ENCODE peak calls at places on chromosomes 1 and 21, in ten cellular contexts. F, U, H, N, Z, L, B, E, T and A are unnamed samples.

GRCh38 chr1:119594386-119594785 is 53.7 kb downstream of the ZNF697 start:
- DNase-seq in T (no peak), U (no peak), L (no peak), E (no peak), Z (no peak), N (no peak), B (no peak), F (no peak), H (no peak), A (no peak)

GRCh38 chr1:24102966-24103365 is 9.0 kb downstream of the MYOM3 start:
- DNase-seq in U (no peak), E (no peak), N (no peak), B (no peak), H (no peak), L (no peak), F (peak), T (no peak), Z (no peak), A (no peak)

GRCh38 chr1:98086796-98087195 is 166.0 kb upstream of the DPYD start:
- DNase-seq in N (no peak), F (no peak), B (no peak), T (no peak), H (no peak), L (peak), E (no peak), Z (no peak), U (no peak), A (no peak)

GRCh38 chr1:110559157-110559556 is 40.2 kb upstream of the KCNA10 start:
- DNase-seq in B (no peak), U (no peak), E (no peak), Z (no peak), F (no peak), H (no peak), L (no peak), T (no peak), N (no peak), A (no peak)

GRCh38 chr1:243230914-243231313 is 24.2 kb downstream of the CEP170 start:
- DNase-seq in N (no peak), H (no peak), F (no peak), E (no peak), B (no peak), T (no peak), L (no peak), Z (no peak), U (peak), A (no peak)

GRCh38 chr1:58780586-58781452 is 3.0 kb downstream of the JUN start:
- DNase-seq in H (no peak), E (peak), L (no peak), B (no peak), T (peak), U (no peak), F (no peak), N (no peak), Z (no peak), A (no peak)

GRCh38 chr1:87956072-87956471 is 627.4 kb downstream of the LMO4 start:
- DNase-seq in Z (no peak), N (no peak), B (no peak), U (no peak), L (peak), H (no peak), T (no peak), F (no peak), E (no peak), A (no peak)

GRCh38 chr1:15038232-15039016 is 115.1 kb upstream of the TMEM51 start:
- DNase-seq in H (no peak), Z (no peak), N (no peak), F (no peak), B (no peak), E (no peak), T (no peak), U (peak), L (peak), A (no peak)

GRCh38 chr1:98388431-98388830 is 273.1 kb upstream of the SNX7 start:
- DNase-seq in Z (no peak), L (no peak), B (no peak), H (peak), F (no peak), U (no peak), T (no peak), E (no peak), N (no peak), A (no peak)

GRCh38 chr21:41196990-41197389 is 29.0 kb downstream of the BACE2 start:
- DNase-seq in U (no peak), T (no peak), H (no peak), B (no peak), N (no peak), L (no peak), F (no peak), E (no peak), Z (no peak), A (no peak)

GRCh38 chr1:53325326-53326087 is 2.4 kb downstream of the LRP8 start:
- DNase-seq in H (no peak), F (no peak), T (no peak), N (no peak), L (no peak), B (no peak), Z (peak), U (no peak), E (no peak), A (no peak)
- TF ChIP-seq POLR2A in H (no peak), F (no peak), T (no peak), N (peak), L (no peak), B (no peak), Z (no peak), U (no peak), E (no peak), A (no peak)

DNA sequence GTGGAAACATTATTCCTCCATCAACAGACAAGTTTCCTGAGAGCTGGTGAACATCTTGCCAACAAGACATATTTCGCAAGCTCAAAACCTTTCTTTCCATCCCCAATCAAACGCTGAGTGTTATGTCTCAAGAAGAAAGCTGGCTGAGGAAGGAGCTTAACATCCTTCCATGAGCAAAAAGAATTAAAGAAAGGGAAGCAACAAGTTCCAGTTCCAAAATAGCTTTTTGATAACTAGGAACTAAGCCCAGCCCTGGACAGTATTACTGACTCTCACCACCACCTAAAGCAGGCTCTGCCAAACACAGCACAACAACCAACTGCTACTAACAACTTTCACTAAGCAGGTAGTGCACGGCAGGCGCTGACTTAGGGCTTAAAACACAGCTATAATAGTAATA is 50.2 kb downstream of the CAPZB start:
- DNase-seq in F (no peak), U (no peak), Z (no peak), E (peak), H (no peak), B (no peak), N (no peak), L (no peak), T (no peak), A (no peak)
- TF ChIP-seq POLR2AphosphoS5 in F (peak), U (no peak), Z (peak), E (peak), H (no peak), B (no peak), N (no peak), L (no peak), T (peak), A (no peak)

DNA sequence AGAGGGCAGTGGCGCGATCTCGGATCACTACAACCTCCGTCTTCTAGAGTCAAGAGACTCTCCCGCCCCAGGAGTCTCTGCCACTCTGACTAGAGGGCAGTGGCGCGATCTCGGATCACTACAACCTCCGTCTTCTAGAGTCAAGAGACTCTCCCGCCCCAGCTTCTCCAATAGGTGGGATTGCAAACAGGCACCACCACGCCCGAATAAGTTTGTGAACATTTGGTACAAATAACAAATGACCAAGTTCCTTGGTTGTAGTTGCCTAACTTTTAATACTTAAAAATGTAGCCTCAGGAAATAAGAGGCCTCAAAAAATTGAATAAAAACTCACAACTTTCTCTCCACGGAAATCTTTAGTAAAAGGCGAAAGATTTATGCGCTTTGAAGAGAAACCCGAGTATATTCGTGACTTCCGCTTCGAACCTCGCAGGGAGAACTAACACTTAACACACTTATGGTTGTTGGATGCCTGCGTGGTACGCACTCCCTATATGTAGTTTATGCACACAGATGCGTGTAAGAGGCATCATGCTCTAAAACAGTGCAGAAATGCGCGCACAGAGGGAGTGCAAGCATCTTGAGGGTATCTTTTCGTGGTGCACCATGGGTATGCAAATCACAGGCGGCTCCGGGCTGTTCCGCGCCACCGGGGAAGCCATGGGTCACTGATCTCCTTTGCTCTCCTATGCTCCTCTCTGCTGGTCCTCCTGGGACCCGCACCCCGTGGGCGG is 11.4 kb downstream of the BTBD19 start:
- DNase-seq in F (peak), E (peak), Z (peak), B (peak), L (peak), U (peak), T (peak), H (peak), N (peak), A (peak)
- TF ChIP-seq POLR2A in F (peak), E (peak), Z (peak), B (peak), L (peak), U (peak), T (no peak), H (peak), N (peak), A (peak)

DNA sequence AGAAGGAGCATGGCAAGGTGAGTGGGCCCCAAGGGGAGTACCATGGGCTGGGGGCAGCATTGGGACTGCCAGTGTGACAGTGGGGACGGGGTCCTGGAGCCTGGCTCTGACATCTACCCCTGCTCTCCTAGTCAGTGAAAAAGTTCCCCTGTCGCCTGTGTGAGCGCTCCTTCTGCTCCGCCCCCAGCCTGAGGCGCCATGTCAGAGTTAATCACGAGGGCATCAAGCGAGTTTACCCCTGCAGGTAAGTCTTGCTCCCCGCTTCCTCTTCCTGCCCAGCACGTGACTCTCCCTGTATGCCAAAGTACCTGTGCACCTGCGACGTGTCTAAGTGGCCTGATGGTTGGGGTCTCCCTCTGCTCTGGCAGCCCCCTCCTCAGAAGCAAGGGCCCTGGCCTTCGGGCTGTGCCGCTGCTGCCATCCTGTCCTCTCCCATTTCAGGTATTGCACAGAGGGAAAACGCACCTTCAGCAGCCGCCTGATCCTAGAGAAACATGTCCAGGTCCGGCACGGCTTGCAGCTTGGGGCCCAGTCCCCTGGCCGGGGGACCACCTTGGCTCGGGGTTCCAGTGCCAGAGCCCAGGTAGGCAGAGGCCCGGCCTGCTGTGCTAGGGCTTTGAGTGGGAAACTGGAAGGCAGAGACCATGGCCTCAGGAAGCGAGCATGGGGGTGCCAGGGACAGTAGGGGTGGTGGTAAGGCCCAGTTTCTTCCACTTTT is 8.1 kb downstream of the ZNF687 start:
- DNase-seq in L (no peak), N (no peak), B (no peak), T (no peak), F (no peak), H (no peak), U (no peak), Z (no peak), E (no peak), A (no peak)
- TF ChIP-seq POLR2AphosphoS5 in L (peak), N (peak), B (no peak), T (no peak), F (no peak), H (peak), U (peak), Z (no peak), E (no peak), A (peak)

DNA sequence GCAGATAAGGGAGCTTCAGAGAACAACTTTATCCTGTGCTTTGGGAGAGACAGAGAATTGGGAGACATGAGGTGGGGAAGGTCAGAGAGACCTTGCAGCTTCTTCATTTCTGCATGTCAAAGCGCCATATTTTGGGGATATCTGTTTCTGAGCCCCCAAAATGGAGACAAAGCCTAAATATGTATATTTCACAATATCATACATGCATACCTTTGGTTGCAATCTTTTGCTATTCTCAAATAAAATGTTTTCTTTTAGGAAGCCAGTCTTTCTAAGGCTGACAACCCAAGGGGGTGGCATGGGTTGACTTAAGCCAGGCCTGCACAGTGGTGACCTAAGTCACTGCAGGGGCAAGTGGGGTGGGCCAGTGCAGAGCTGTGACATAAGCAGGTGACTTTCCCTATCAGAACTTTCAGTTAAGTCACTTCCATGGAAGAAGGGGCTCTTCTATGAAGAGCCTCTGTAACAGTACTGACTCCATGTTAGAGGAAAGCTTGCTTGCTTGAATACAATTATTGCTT is 13.9 kb upstream of the MRPL55 start:
- DNase-seq in F (no peak), Z (no peak), T (no peak), E (no peak), N (no peak), U (peak), L (no peak), B (no peak), H (no peak), A (no peak)
- TF ChIP-seq POLR2A in F (no peak), Z (no peak), T (no peak), E (no peak), N (no peak), U (no peak), L (no peak), B (no peak), H (no peak), A (no peak)

GRCh38 chr1:186057086-186057485 is 318.0 kb downstream of the TPR start:
- DNase-seq in E (no peak), T (no peak), H (no peak), U (no peak), N (no peak), L (no peak), F (no peak), Z (no peak), B (no peak), A (no peak)

GRCh38 chr1:186055846-186056245 is 319.2 kb downstream of the TPR start:
- DNase-seq in U (no peak), B (no peak), N (no peak), H (no peak), T (no peak), E (no peak), F (no peak), L (no peak), Z (no peak), A (no peak)

GRCh38 chr1:186059752-186060151 is 315.3 kb downstream of the TPR start:
- DNase-seq in N (no peak), L (no peak), T (no peak), E (no peak), U (no peak), B (no peak), F (no peak), Z (no peak), H (no peak), A (no peak)

GRCh38 chr1:186060226-186060625 is 314.8 kb downstream of the TPR start:
- DNase-seq in L (no peak), Z (no peak), U (no peak), B (no peak), N (no peak), T (no peak), H (no peak), E (no peak), F (no peak), A (no peak)

DNA sequence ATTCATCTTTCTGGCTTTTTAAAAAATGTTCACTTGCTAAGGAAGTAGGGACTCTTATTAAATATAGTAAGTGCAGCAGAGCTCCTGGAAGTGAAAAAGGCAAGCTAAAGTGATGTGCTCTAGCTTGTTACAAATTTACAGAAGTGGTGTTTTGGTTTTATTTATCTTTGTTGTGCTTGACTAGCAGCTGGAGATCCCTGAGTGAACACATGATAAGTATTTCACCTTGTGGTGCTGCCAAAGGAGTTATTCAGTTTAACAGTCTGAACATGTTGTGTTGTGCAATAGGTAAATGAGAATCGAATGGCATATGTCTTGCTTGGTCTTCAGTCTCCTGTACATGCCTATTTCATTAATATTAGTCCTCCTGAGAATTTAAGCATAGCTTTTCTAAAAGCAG is 315.7 kb downstream of the TPR start:
- DNase-seq in L (no peak), H (no peak), N (no peak), U (no peak), B (no peak), E (peak), Z (no peak), T (no peak), F (no peak), A (no peak)
- TF ChIP-seq POLR2AphosphoS5 in L (no peak), H (no peak), N (no peak), U (no peak), B (no peak), E (peak), Z (no peak), T (no peak), F (no peak), A (no peak)

DNA sequence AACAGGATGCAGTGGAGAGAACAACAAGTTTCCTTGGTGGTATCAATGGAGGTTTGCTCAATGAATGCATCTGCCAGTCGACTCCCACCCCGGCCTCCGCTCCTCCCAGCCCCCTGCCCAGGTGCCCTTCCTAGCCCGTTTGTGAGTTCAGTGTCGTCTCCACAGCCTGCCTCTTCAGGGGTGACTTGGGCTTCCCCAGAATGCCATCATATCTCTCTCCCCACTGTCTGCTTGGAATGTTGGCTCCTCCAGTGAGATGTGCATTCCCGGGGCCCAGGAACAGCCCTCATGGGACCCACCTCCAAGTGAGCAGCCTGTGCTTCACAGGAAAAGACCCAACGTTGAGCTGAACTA is 30.5 kb downstream of the MATN1 start:
- DNase-seq in U (no peak), H (no peak), F (no peak), T (no peak), E (no peak), N (no peak), B (no peak), L (no peak), Z (no peak), A (no peak)
- TF ChIP-seq POLR2A in U (no peak), H (no peak), F (no peak), T (no peak), E (no peak), N (no peak), B (no peak), L (no peak), Z (no peak), A (no peak)